ENCODE peak calls at places on chromosome 4, in five cellular contexts. T, J, I, R and X are unnamed samples.

GRCh38 chr4:101102114-101102752 is 245.1 kb downstream of the PPP3CA start:
- DNase-seq in T (no peak), J (no peak), R (no peak), I (no peak), X (no peak)

GRCh38 chr4:114136067-114136466 is 156.6 kb upstream of the ARSJ start:
- DNase-seq in R (no peak), I (no peak), J (no peak), T (no peak), X (no peak)

GRCh38 chr4:118740869-118741268 is 55.7 kb downstream of the METTL14 start:
- DNase-seq in I (peak; percentile 16), R (no peak), J (no peak), T (no peak), X (peak; percentile 43)

GRCh38 chr4:60133414-60133813 is 1066.7 kb upstream of the ADGRL3 start:
- DNase-seq in T (no peak), J (no peak), R (no peak), I (no peak), X (no peak)

GRCh38 chr4:164997324-164997723 is 19.9 kb upstream of the TRIM61 start:
- DNase-seq in I (no peak), J (no peak), R (peak; percentile 16), T (peak; percentile 17), X (peak; percentile 15)

GRCh38 chr4:185232370-185232769 is 23.0 kb downstream of the SNX25 start:
- DNase-seq in R (no peak), T (no peak), I (no peak), J (no peak), X (no peak)

GRCh38 chr4:79852305-79852730 is 220.7 kb downstream of the ANTXR2 start:
- DNase-seq in I (no peak), J (no peak), R (peak; percentile 10), T (peak; percentile 4), X (peak; percentile 21)

GRCh38 chr4:78336093-78336943 is 215.3 kb upstream of the ANXA3 start:
- DNase-seq in I (no peak), R (no peak), J (no peak), T (no peak), X (peak; percentile 56)

GRCh38 chr4:95506264-95506663 is 42.5 kb downstream of the UNC5C start:
- DNase-seq in I (no peak), T (no peak), J (no peak), R (no peak), X (no peak)

GRCh38 chr4:1588306-1588705 is 95.8 kb downstream of the FAM53A start:
- DNase-seq in J (no peak), R (no peak), T (no peak), I (no peak), X (no peak)

GRCh38 chr4:134470544-134470943 is 269.0 kb upstream of the PABPC4L start:
- DNase-seq in J (no peak), T (no peak), R (peak; percentile 16), I (no peak), X (peak; percentile 59)
- TF ChIP-seq JUNB in J (no peak), T (no peak), R (no peak), I (no peak), X (no peak)

DNA sequence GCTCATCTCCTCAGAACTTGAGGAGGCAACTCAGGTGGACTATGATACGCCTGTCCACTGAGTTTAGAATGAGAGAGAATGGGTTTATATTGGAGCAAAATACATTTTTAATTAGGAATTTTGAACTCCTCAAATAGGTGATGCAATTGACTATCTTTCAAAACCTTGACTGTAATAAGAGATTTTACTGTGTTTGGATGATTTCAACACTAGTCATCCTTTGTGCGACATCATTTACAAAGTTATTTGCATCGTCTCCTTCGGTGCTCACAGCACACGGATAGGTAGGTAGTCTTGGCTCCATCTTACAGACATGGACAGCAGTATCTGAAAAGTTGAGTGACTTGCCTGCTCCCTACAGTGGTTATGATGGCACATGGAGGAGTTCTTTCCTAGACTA is 67.0 kb downstream of the AASDH start:
- DNase-seq in T (peak; percentile 3), I (no peak), J (no peak), R (no peak), X (no peak)
- TF ChIP-seq JUNB in T (no peak), I (no peak), J (no peak), R (no peak), X (no peak)

GRCh38 chr4:16641971-16642370 is 256.5 kb downstream of the LDB2 start:
- DNase-seq in R (no peak), I (no peak), T (no peak), J (no peak), X (no peak)
- TF ChIP-seq JUNB in R (no peak), I (no peak), T (no peak), J (no peak), X (no peak)

DNA sequence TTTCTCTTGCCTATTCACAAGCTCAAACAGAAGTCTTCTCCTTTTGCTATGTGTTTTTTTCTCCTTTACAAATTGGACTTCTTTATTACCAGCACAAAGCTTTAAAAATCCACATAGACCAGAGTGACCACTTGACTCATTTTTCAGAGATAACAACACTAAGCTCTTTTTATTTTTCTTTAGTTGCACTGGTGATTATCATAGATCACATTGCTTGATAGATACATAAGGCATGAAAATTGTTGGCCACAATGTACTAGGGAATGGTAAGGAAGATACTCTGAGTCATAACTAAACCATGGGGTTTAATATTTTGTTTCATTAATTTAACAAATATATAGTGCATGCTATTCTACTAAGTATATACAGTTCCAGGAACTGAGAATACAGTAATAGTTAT is 159.0 kb downstream of the GASK1B start:
- DNase-seq in R (no peak), T (no peak), J (no peak), I (no peak), X (no peak)
- TF ChIP-seq JUNB in R (no peak), T (no peak), J (no peak), I (no peak), X (no peak)

GRCh38 chr4:5933996-5934831 is 41.3 kb upstream of the CRMP1 start:
- DNase-seq in R (no peak), J (no peak), I (no peak), T (no peak), X (no peak)
- TF ChIP-seq JUNB in R (no peak), J (no peak), I (no peak), T (no peak), X (no peak)